ENCODE peak calls at places on chromosomes 13 and 19, in seven cellular contexts. Y is astrocyte of the spinal cord, W is PC-3, L is testis, M is AG09309, J is cardiac fibroblast, S is epithelial cell of esophagus. B is an unnamed sample.

GRCh38 chr13:32902898-32903297 is 113.3 kb upstream of the KL start:
- DNase-seq in Y (peak), J (peak), W (no peak), M (no peak), L (peak), S (no peak), B (no peak)

GRCh38 chr13:110904748-110905147 is 10.1 kb downstream of the ANKRD10 start:
- DNase-seq in W (no peak), L (no peak), S (no peak), Y (no peak), J (no peak), M (no peak), B (no peak)

GRCh38 chr19:36028313-36029041 is 4.2 kb downstream of the CLIP3 start:
- DNase-seq in M (no peak), L (no peak), J (no peak), W (no peak), Y (no peak), S (no peak), B (no peak)

GRCh38 chr13:62846302-62846701 is 1430.7 kb upstream of the PCDH20 start:
- DNase-seq in Y (peak), L (no peak), J (no peak), S (peak), M (no peak), W (peak), B (no peak)

GRCh38 chr19:2750739-2751437 is 11.1 kb upstream of the SLC39A3 start:
- DNase-seq in S (no peak), M (no peak), W (no peak), Y (no peak), L (no peak), J (no peak), B (no peak)

GRCh38 chr13:49935171-49936084 is 712 bp downstream of the SPRYD7 start:
- DNase-seq in J (peak), L (peak), W (peak), M (no peak), S (peak), Y (peak), B (peak)

GRCh38 chr13:53782400-53783030 is 753.9 kb downstream of the OLFM4 start:
- DNase-seq in J (peak), M (peak), L (peak), S (peak), Y (peak), W (peak), B (peak)

GRCh38 chr13:53052675-53053074 is 24.1 kb downstream of the OLFM4 start:
- DNase-seq in J (no peak), Y (no peak), W (no peak), S (no peak), L (no peak), M (no peak), B (no peak)

GRCh38 chr19:56136362-56136761 is 4.7 kb upstream of the ZNF444 start:
- DNase-seq in M (no peak), Y (no peak), W (no peak), S (no peak), J (no peak), L (no peak), B (no peak)
- H3K4me3 ChIP-seq in M (no peak), Y (no peak), W (no peak), S (no peak), J (no peak), L (no peak), B (no peak)

DNA sequence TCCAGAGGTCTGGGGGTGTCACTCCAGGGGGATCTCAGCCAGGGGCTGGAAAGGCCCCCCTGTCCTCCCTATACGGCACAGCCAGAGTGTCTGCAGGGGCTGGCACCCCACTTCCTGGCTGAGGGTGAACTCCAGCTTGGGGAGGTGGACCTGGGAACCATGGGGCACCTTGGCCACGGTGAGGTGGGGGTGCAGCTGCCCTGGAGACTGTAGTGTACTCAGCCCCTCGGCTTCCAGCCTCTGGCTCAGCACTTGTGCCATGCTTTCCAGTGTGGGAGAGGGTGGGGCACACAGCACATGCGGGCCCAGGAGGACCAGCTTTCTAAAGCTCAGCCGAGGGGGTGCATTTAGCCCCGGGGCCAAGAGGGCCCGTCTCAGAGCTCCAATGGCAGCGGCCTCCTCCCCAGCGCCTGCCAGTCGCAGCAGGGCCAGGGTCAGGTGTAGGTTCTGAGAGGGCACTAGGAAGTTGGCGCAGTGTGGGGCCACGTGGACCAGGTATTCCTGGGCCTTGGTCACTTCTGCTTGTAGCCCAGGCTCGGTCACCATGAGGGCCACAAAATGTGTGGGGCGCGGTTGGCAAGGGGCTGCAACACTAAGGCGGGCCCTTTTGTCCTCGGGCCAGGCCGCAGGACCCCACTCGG is 1.4 kb downstream of the LENG9 start:
- DNase-seq in M (no peak), S (no peak), J (no peak), L (no peak), W (no peak), Y (no peak), B (no peak)
- H3K4me3 ChIP-seq in M (peak), S (peak), J (peak), L (no peak), W (peak), Y (peak), B (peak)

DNA sequence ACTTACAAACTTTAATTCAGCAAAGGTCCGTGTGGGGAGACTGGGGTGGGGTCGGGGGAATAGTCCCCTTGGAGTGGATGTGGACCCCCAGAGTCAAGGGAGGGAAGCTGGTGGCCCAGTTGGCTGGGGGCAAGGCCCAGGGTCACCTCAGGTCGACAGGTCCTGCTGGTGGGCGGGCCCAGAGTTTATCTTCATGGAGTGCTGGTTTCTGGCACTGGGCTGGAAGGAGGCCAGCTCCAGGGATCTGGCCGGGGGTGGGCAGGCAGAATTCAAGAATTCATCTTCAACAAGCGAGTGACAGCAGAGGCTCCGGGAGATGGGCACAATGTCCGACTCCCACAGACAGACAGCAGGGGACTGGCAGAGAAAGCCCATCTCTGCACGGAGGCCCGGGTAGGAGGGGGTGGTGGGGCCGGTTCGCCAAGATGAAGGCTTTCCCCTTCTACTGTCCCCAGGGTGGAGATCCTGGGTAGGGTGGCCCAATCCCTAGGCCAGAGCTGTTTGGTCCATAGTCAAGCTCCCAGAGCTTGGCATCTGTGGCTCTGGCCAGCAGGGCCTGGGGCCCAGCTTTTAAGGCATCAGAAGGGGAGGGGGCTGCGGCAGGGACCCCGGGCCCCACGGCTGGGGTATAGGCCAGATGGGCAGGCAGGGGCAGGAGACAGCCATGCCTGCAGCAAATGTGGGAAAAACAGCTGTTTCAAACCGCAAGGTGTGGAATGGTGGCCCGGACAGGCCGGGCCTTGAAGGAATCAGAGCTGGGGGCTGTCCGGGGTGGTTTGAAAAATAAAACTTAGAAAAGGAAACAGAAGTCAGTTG is 622 bp upstream of the FDX2 start:
- DNase-seq in Y (no peak), J (no peak), L (peak), M (no peak), W (no peak), S (no peak), B (no peak)
- H3K4me3 ChIP-seq in Y (peak), J (no peak), L (no peak), M (no peak), W (peak), S (no peak), B (peak)

GRCh38 chr13:113880651-113881611 is 17.1 kb upstream of the GAS6 start:
- DNase-seq in S (no peak), Y (no peak), M (no peak), L (no peak), W (no peak), J (no peak), B (no peak)
- H3K4me3 ChIP-seq in S (no peak), Y (no peak), M (no peak), L (no peak), W (no peak), J (no peak), B (no peak)

GRCh38 chr19:43354305-43354627 is 780 bp downstream of the CD177 start:
- DNase-seq in S (no peak), W (no peak), L (peak), M (no peak), Y (no peak), J (no peak), B (no peak)
- H3K4me3 ChIP-seq in S (no peak), W (no peak), L (no peak), M (no peak), Y (no peak), J (no peak), B (no peak)

GRCh38 chr13:106424805-106425204 is 110.7 kb downstream of the EFNB2 start:
- DNase-seq in Y (no peak), M (no peak), J (no peak), S (peak), W (peak), L (no peak), B (no peak)

GRCh38 chr13:106432636-106433035 is 102.8 kb downstream of the EFNB2 start:
- DNase-seq in Y (no peak), W (peak), M (no peak), L (no peak), J (no peak), S (peak), B (no peak)

GRCh38 chr13:106423530-106423929 is 111.9 kb downstream of the EFNB2 start:
- DNase-seq in W (no peak), Y (no peak), J (no peak), L (no peak), M (no peak), S (no peak), B (no peak)

DNA sequence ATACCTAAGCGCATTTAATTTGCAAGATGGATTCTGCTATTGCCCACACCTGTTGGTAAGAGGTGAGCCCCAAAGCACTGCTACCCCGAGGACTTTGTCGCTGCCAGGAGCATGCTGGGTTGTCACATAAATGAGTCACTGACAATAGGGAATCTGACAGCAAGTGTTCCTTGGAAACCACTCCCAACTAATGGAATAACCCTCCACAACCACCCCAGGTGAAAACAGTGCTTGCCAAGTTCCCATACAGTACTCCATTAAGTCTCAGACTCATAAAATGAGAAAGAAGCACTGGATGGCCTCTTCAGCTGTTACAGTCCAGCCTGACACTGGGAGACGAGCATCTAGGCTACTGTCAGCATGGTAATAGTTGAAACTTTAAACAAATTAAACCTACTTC is 108.6 kb downstream of the EFNB2 start:
- DNase-seq in W (no peak), S (no peak), J (no peak), L (no peak), Y (no peak), M (no peak), B (no peak)
- H3K4me3 ChIP-seq in W (no peak), S (no peak), J (no peak), L (no peak), Y (no peak), M (no peak), B (no peak)

GRCh38 chr13:104099750-104100149 is 1033.5 kb upstream of the SLC10A2 start:
- DNase-seq in S (no peak), M (no peak), J (no peak), W (no peak), L (no peak), Y (no peak), B (no peak)
- H3K4me3 ChIP-seq in S (no peak), M (no peak), J (no peak), W (no peak), L (no peak), Y (no peak), B (no peak)

B was measured in Jurkat, Clone E6-1.